ENCODE peak calls at places on chromosomes 11 and 22, in nine cellular contexts. B is activated CD8-positive, alpha-beta memory T cell treated with anti-CD3 and anti-CD28 coated beads for 4 hours; H is SW480; W is NCI-H510A; A is CD4-positive, alpha-beta T cell; J is LoVo; V is NAMALWA; T is left colon; O is GM04504. Q is an unnamed sample.

GRCh38 chr11:33777906-33778305 is 3.6 kb upstream of the FBXO3 start:
- DNase-seq in B (no peak), H (no peak), W (no peak), A (no peak), J (no peak), V (no peak), T (no peak), O (no peak), Q (no peak)

GRCh38 chr11:16111690-16112089 is 244.7 kb downstream of the SOX6 start:
- DNase-seq in B (no peak), H (no peak), W (no peak), A (no peak), J (no peak), V (no peak), T (no peak), O (no peak), Q (no peak)

GRCh38 chr11:46275964-46276641 is 1.4 kb upstream of the CREB3L1 start:
- DNase-seq in B (no peak), H (no peak), W (no peak), A (no peak), J (peak), V (no peak), T (peak), O (no peak), Q (no peak)

GRCh38 chr11:35216962-35217667 is 78.1 kb downstream of the CD44 start:
- DNase-seq in B (no peak), H (peak), W (no peak), A (peak), J (no peak), V (no peak), T (no peak), O (no peak), Q (no peak)

GRCh38 chr11:131666006-131666405 is 295.6 kb downstream of the NTM start:
- DNase-seq in B (no peak), H (no peak), W (no peak), A (no peak), J (no peak), V (no peak), T (no peak), O (no peak), Q (no peak)

GRCh38 chr11:9796276-9796675 is 132.4 kb downstream of the SWAP70 start:
- DNase-seq in B (no peak), H (no peak), W (no peak), A (no peak), J (no peak), V (no peak), T (no peak), O (no peak), Q (no peak)

GRCh38 chr11:107102692-107103463 is 84.6 kb upstream of the GUCY1A2 start:
- DNase-seq in B (no peak), H (no peak), W (no peak), A (no peak), J (no peak), V (peak), T (no peak), O (no peak), Q (no peak)

GRCh38 chr11:129968611-129969419 is 33.8 kb downstream of the PRDM10 start:
- DNase-seq in B (no peak), H (no peak), W (no peak), A (no peak), J (no peak), V (peak), T (no peak), O (no peak), Q (no peak)

GRCh38 chr11:16607675-16608644 is 130.5 kb upstream of the C11orf58 start:
- DNase-seq in B (no peak), H (peak), W (peak), A (no peak), J (no peak), V (no peak), T (peak), O (no peak), Q (no peak)

GRCh38 chr22:24485608-24486007 is 9.5 kb upstream of the UPB1 start:
- DNase-seq in B (no peak), H (no peak), W (no peak), A (no peak), J (no peak), V (no peak), T (no peak), O (no peak), Q (no peak)

GRCh38 chr22:28116261-28116673 is 197.2 kb upstream of the PITPNB start:
- DNase-seq in B (no peak), H (no peak), W (no peak), A (no peak), J (peak), V (no peak), T (no peak), O (peak), Q (no peak)

GRCh38 chr11:73399159-73400090 is 23.2 kb downstream of the RELT start:
- DNase-seq in B (no peak), H (no peak), W (no peak), A (no peak), J (no peak), V (no peak), T (no peak), O (no peak), Q (no peak)

GRCh38 chr11:11349870-11350325 is 3.2 kb downstream of the CSNK2A3 start:
- DNase-seq in B (no peak), H (no peak), W (no peak), A (no peak), J (peak), V (no peak), T (peak), O (peak), Q (no peak)

GRCh38 chr11:102763440-102763839 is 17.0 kb downstream of the MMP10 start:
- DNase-seq in B (no peak), H (no peak), W (no peak), A (no peak), J (no peak), V (no peak), T (no peak), O (no peak), Q (no peak)

GRCh38 chr22:19070397-19071169 is 51.6 kb downstream of the DGCR2 start:
- DNase-seq in B (no peak), H (no peak), W (no peak), A (no peak), J (no peak), V (no peak), T (no peak), O (no peak), Q (no peak)

GRCh38 chr11:12943276-12943675 is 65.8 kb upstream of the RASSF10 start:
- DNase-seq in B (no peak), H (no peak), W (no peak), A (no peak), J (no peak), V (no peak), T (no peak), O (no peak), Q (no peak)

GRCh38 chr11:79561496-79561895 is 120.7 kb upstream of the TENM4 start:
- DNase-seq in B (no peak), H (no peak), W (no peak), A (no peak), J (no peak), V (no peak), T (no peak), O (no peak), Q (no peak)

GRCh38 chr22:29636751-29637150 is 33.3 kb downstream of the NF2 start:
- DNase-seq in B (no peak), H (no peak), W (no peak), A (no peak), J (no peak), V (no peak), T (no peak), O (no peak), Q (no peak)

GRCh38 chr11:17790453-17790852 is 55.9 kb downstream of the KCNC1 start:
- DNase-seq in B (no peak), H (peak), W (no peak), A (no peak), J (no peak), V (no peak), T (no peak), O (no peak), Q (no peak)

Q was measured in stimulated activated naive CD8-positive, alpha-beta T cell treated with anti-CD3 and anti-CD28 coated beads, Interleukin-15, amount 100 ng/mL, for 72 hours.